ENCODE peak calls at places on chromosome 17, in six cellular contexts. B is fibroblast of lung, A is keratinocyte, X is upper lobe of right lung, K is Peyer's patch, T is psoas muscle. O is an unnamed sample.

GRCh38 chr17:79836952-79837887 is 2.0 kb downstream of the CBX4 start:
- DNase-seq in B (peak), A (no peak), X (peak), K (peak), T (peak), O (no peak)

GRCh38 chr17:79498854-79499253 is 112.0 kb downstream of the RBFOX3 start:
- DNase-seq in B (no peak), A (no peak), X (no peak), K (no peak), T (no peak), O (no peak)

GRCh38 chr17:50206604-50207293 is 5.3 kb upstream of the COL1A1 start:
- DNase-seq in B (peak), A (no peak), X (no peak), K (peak), T (no peak), O (no peak)

GRCh38 chr17:77147357-77147801 is 6.6 kb downstream of the SEC14L1 start:
- DNase-seq in B (no peak), A (no peak), X (peak), K (no peak), T (no peak), O (no peak)

GRCh38 chr17:55265434-55266021 is 768 bp downstream of the HLF start:
- DNase-seq in B (no peak), A (no peak), X (peak), K (peak), T (peak), O (peak)

GRCh38 chr17:50051082-50051576 is 4.8 kb upstream of the ITGA3 start:
- DNase-seq in B (peak), A (peak), X (no peak), K (no peak), T (peak), O (no peak)

GRCh38 chr17:18980682-18981384 is 23.7 kb downstream of the FAM83G start:
- DNase-seq in B (no peak), A (no peak), X (no peak), K (no peak), T (no peak), O (no peak)

GRCh38 chr17:66580601-66581385 is 254.1 kb upstream of the CACNG5 start:
- DNase-seq in B (peak), A (no peak), X (no peak), K (no peak), T (no peak), O (no peak)

GRCh38 chr17:4485676-4486646 is 12.7 kb upstream of the SPNS2 start:
- DNase-seq in B (no peak), A (no peak), X (no peak), K (no peak), T (no peak), O (no peak)

GRCh38 chr17:28521296-28522085 is 15.3 kb downstream of the FOXN1 start:
- DNase-seq in B (no peak), A (no peak), X (no peak), K (no peak), T (no peak), O (no peak)

GRCh38 chr17:12388206-12388605 is 277.5 kb upstream of the MYOCD start:
- DNase-seq in B (peak), A (no peak), X (no peak), K (no peak), T (no peak), O (no peak)

GRCh38 chr17:74130841-74131240 is 72.6 kb upstream of the RPL38 start:
- DNase-seq in B (no peak), A (no peak), X (peak), K (no peak), T (no peak), O (no peak)

GRCh38 chr17:81906476-81907218 is 4.6 kb downstream of the PCYT2 start:
- DNase-seq in B (no peak), A (no peak), X (no peak), K (no peak), T (no peak), O (no peak)
- TF ChIP-seq CTCF in B (no peak), A (peak), X (no peak), K (no peak), T (no peak), O (no peak)

GRCh38 chr17:29760279-29760721 is 137.6 kb upstream of the CORO6 start:
- DNase-seq in B (peak), A (no peak), X (no peak), K (no peak), T (no peak), O (peak)
- H3K27ac ChIP-seq in B (peak), A (peak), X (peak), K (peak), T (peak), O (peak)

GRCh38 chr17:38922538-38923291 is 2.7 kb upstream of the LASP1NB start:
- DNase-seq in B (peak), A (no peak), X (peak), K (no peak), T (peak), O (no peak)
- TF ChIP-seq CTCF in B (no peak), A (no peak), X (no peak), K (no peak), T (no peak), O (no peak)

GRCh38 chr17:17783825-17784598 is 52.8 kb downstream of the SREBF1 start:
- DNase-seq in B (peak), A (no peak), X (no peak), K (no peak), T (peak), O (peak)
- H3K27ac ChIP-seq in B (no peak), A (peak), X (peak), K (peak), T (peak), O (peak)

GRCh38 chr17:45895304-45895968 is 1.1 kb downstream of the MAPT start:
- DNase-seq in B (peak), A (no peak), X (no peak), K (no peak), T (peak), O (no peak)
- TF ChIP-seq CTCF in B (no peak), A (peak), X (no peak), K (no peak), T (no peak), O (no peak)

GRCh38 chr17:45117283-45117682 is 15.0 kb downstream of the PLCD3 start:
- DNase-seq in B (no peak), A (no peak), X (no peak), K (no peak), T (no peak), O (no peak)
- H3K27ac ChIP-seq in B (no peak), A (no peak), X (no peak), K (no peak), T (no peak), O (no peak)

O was measured in CD8-positive, alpha-beta T cell.